ENCODE peak calls at places on chromosomes 11 and 22, in six cellular contexts. T is mucosa of gallbladder, K is suprapubic skin, H is progenitor cell of endocrine pancreas, N is right lobe of liver, P is psoas muscle. I is an unnamed sample.

GRCh38 chr22:46262449-46263207 is 515 bp downstream of the PKDREJ start:
- DNase-seq in T (peak), K (peak), H (peak), N (no peak), P (peak), I (no peak)

GRCh38 chr11:69240332-69241074 is 53.5 kb upstream of the MYEOV start:
- DNase-seq in T (no peak), K (no peak), H (no peak), N (no peak), P (no peak), I (no peak)

GRCh38 chr11:10414659-10415058 is 40.4 kb upstream of the AMPD3 start:
- DNase-seq in T (peak), K (no peak), H (no peak), N (no peak), P (peak), I (no peak)

GRCh38 chr11:17846852-17847453 is 112.4 kb downstream of the KCNC1 start:
- DNase-seq in T (no peak), K (no peak), H (no peak), N (no peak), P (peak), I (peak)

GRCh38 chr11:9619004-9619403 is 44.9 kb upstream of the SWAP70 start:
- DNase-seq in T (no peak), K (no peak), H (no peak), N (no peak), P (no peak), I (no peak)

GRCh38 chr11:969651-970205 is 44.1 kb downstream of the AP2A2 start:
- DNase-seq in T (no peak), K (no peak), H (no peak), N (no peak), P (no peak), I (no peak)

GRCh38 chr22:36002084-36002483 is 26.5 kb downstream of the RBFOX2 start:
- DNase-seq in T (no peak), K (no peak), H (no peak), N (no peak), P (no peak), I (no peak)

GRCh38 chr22:25494774-25495173 is 69.7 kb upstream of the GRK3 start:
- DNase-seq in T (no peak), K (no peak), H (no peak), N (no peak), P (no peak), I (no peak)

GRCh38 chr11:63508009-63508408 is 2.1 kb downstream of the LGALS12 start:
- DNase-seq in T (peak), K (no peak), H (no peak), N (peak), P (peak), I (peak)

GRCh38 chr11:115439385-115439784 is 64.8 kb downstream of the CADM1 start:
- DNase-seq in T (no peak), K (no peak), H (no peak), N (no peak), P (no peak), I (no peak)

GRCh38 chr11:96109265-96110030 is 185.5 kb upstream of the MTMR2 start:
- DNase-seq in T (no peak), K (no peak), H (no peak), N (no peak), P (no peak), I (no peak)

GRCh38 chr11:66051371-66051765 is 796 bp upstream of the SF3B2 start:
- DNase-seq in T (no peak), K (no peak), H (no peak), N (no peak), P (no peak), I (no peak)

GRCh38 chr22:36569999-36570398 is 41.0 kb upstream of the EIF3D start:
- DNase-seq in T (no peak), K (no peak), H (no peak), N (no peak), P (no peak), I (no peak)

I was measured in T47D.